ENCODE peak calls at places on chromosomes 16 and 17, in nine cellular contexts. I, G, Z, C, H, D, E, K and Y are unnamed samples.

GRCh38 chr17:41008811-41009210 is at the start of gene KRTAP3-1:
- DNase-seq in I (no peak), G (peak; percentile 48), Z (no peak), C (no peak), H (no peak), D (no peak), E (no peak), K (no peak), Y (no peak)

GRCh38 chr16:19186403-19186802 is 18.4 kb downstream of the SYT17 start:
- DNase-seq in I (no peak), G (no peak), Z (no peak), C (no peak), H (no peak), D (no peak), E (no peak), K (no peak), Y (no peak)

GRCh38 chr17:3030096-3030495 is 33.3 kb downstream of the OR1D5 start:
- DNase-seq in I (no peak), G (no peak), Z (no peak), C (peak; percentile 83), H (peak; percentile 91), D (peak; percentile 38), E (no peak), K (peak; percentile 35), Y (no peak)

GRCh38 chr16:55563797-55564196 is 2.7 kb upstream of the CAPNS2 start:
- DNase-seq in I (no peak), G (no peak), Z (no peak), C (peak; percentile 17), H (no peak), D (no peak), E (no peak), K (no peak), Y (no peak)

GRCh38 chr17:81294512-81295030 is 536 bp downstream of the SLC38A10 start:
- DNase-seq in I (no peak), G (no peak), Z (peak; percentile 34), C (peak; percentile 64), H (peak; percentile 24), D (no peak), E (no peak), K (peak; percentile 21), Y (no peak)

GRCh38 chr16:51813609-51814008 is 662.5 kb upstream of the SALL1 start:
- DNase-seq in I (peak; percentile 56), G (peak; percentile 56), Z (no peak), C (no peak), H (no peak), D (no peak), E (no peak), K (no peak), Y (no peak)

GRCh38 chr17:58193641-58194259 is 1.2 kb downstream of the EPX start:
- DNase-seq in I (no peak), G (peak; percentile 75), Z (no peak), C (no peak), H (no peak), D (no peak), E (no peak), K (no peak), Y (no peak)

GRCh38 chr16:81026429-81026828 is 9.2 kb upstream of the ATMIN start:
- DNase-seq in I (no peak), G (no peak), Z (no peak), C (no peak), H (peak; percentile 8), D (no peak), E (no peak), K (no peak), Y (no peak)

GRCh38 chr16:51134876-51135275 is 16.2 kb downstream of the SALL1 start:
- DNase-seq in I (peak; percentile 32), G (no peak), Z (no peak), C (no peak), H (no peak), D (no peak), E (no peak), K (no peak), Y (no peak)

GRCh38 chr16:48057085-48057484 is 98.7 kb downstream of the ABCC12 start:
- DNase-seq in I (no peak), G (no peak), Z (no peak), C (no peak), H (no peak), D (no peak), E (no peak), K (no peak), Y (no peak)

GRCh38 chr16:74456290-74456625 is 35.0 kb upstream of the CLEC18B start:
- DNase-seq in I (no peak), G (no peak), Z (no peak), C (no peak), H (no peak), D (no peak), E (no peak), K (no peak), Y (no peak)

GRCh38 chr17:82356845-82357355 is 2.1 kb upstream of the TEX19 start:
- DNase-seq in I (peak; percentile 66), G (peak; percentile 81), Z (no peak), C (no peak), H (no peak), D (no peak), E (no peak), K (no peak), Y (no peak)

GRCh38 chr16:85253127-85253941 is 141.1 kb upstream of the CIBAR2 start:
- DNase-seq in I (peak; percentile 52), G (peak; percentile 82), Z (peak; percentile 31), C (peak; percentile 49), H (peak; percentile 46), D (peak; percentile 71), E (peak; percentile 37), K (peak; percentile 34), Y (no peak)

GRCh38 chr17:21678451-21679081 is 13.8 kb upstream of the KCNJ18 start:
- DNase-seq in I (no peak), G (no peak), Z (no peak), C (no peak), H (no peak), D (no peak), E (no peak), K (no peak), Y (no peak)

GRCh38 chr17:33469911-33470310 is 176.8 kb upstream of the ASIC2 start:
- DNase-seq in I (no peak), G (no peak), Z (peak; percentile 20), C (peak; percentile 94), H (peak; percentile 81), D (no peak), E (no peak), K (peak; percentile 8), Y (no peak)

GRCh38 chr16:7505495-7505894 is 172.8 kb downstream of the RBFOX1 start:
- DNase-seq in I (no peak), G (no peak), Z (no peak), C (no peak), H (no peak), D (no peak), E (no peak), K (no peak), Y (no peak)
- H3K27ac ChIP-seq in I (no peak overlapping the region), G (no peak overlapping the region), Z (no peak overlapping the region), C (no peak overlapping the region), H (no peak overlapping the region), D (no peak overlapping the region), E (no peak overlapping the region), K (no peak overlapping the region), Y (no peak overlapping the region)

GRCh38 chr16:27920391-27920891 is 143.1 kb downstream of the GSG1L start:
- DNase-seq in I (peak; percentile 85), G (peak; percentile 83), Z (no peak), C (peak; percentile 15), H (peak; percentile 6), D (no peak), E (no peak), K (no peak), Y (no peak)

GRCh38 chr16:27917953-27918352 is 145.6 kb downstream of the GSG1L start:
- DNase-seq in I (no peak), G (no peak), Z (no peak), C (no peak), H (no peak), D (no peak), E (no peak), K (no peak), Y (no peak)

GRCh38 chr16:27921134-27921533 is 142.4 kb downstream of the GSG1L start:
- DNase-seq in I (no peak), G (no peak), Z (no peak), C (no peak), H (no peak), D (no peak), E (no peak), K (no peak), Y (no peak)

GRCh38 chr16:27922433-27922832 is 141.1 kb downstream of the GSG1L start:
- DNase-seq in I (peak; percentile 24), G (no peak), Z (no peak), C (peak; percentile 3), H (peak; percentile 3), D (no peak), E (no peak), K (no peak), Y (no peak)

DNA sequence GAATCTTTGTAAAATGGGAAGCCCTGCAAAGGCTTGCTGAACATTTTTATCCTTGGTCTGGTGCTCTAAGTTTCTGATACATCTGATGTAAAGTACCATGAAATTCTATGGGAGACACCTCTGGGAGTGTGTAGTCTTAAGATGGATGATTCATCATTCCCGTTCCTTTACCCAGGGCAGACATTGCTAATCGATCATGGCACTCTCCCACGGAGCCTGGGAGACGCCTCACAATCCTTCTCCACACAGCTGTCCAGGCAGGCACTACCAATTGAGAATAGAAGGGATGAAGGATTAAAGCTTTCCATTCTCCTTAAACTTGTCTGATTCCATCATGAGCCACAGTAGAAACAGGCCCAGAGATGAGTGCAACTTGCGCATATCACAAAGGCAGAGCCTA is 144.8 kb downstream of the GSG1L start:
- DNase-seq in I (no peak), G (no peak), Z (no peak), C (peak; percentile 11), H (no peak), D (no peak), E (no peak), K (no peak), Y (no peak)
- H3K27ac ChIP-seq in I (no peak overlapping the region), G (no peak overlapping the region), Z (no peak overlapping the region), C (no peak overlapping the region), H (no peak overlapping the region), D (no peak overlapping the region), E (no peak overlapping the region), K (no peak overlapping the region), Y (no peak overlapping the region)

DNA sequence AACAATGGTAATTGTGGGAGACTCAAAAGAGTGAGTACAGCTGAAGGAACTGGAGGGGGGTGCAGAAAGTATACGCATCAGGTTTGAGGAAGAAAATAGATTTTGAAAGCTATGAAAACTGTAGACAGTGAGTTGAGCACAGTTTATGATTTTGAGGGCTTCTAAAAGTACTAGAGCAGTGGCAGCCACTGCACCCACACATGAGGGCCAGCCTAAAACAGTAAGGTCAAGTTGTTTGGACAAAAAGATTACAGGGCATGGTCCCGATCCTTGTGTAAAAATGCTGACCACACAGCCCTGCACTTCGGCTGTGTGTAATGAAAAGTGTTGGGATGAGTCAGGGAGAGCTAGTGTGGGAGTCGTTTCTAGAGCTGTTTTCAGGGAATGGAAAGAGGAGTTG is 2282.1 kb downstream of the TP53TG3F start:
- DNase-seq in I (no peak), G (no peak), Z (no peak), C (no peak), H (no peak), D (no peak), E (no peak), K (no peak), Y (no peak)
- H3K27ac ChIP-seq in I (no peak overlapping the region), G (no peak overlapping the region), Z (no peak overlapping the region), C (no peak overlapping the region), H (no peak overlapping the region), D (no peak overlapping the region), E (no peak overlapping the region), K (no peak overlapping the region), Y (no peak overlapping the region)

DNA sequence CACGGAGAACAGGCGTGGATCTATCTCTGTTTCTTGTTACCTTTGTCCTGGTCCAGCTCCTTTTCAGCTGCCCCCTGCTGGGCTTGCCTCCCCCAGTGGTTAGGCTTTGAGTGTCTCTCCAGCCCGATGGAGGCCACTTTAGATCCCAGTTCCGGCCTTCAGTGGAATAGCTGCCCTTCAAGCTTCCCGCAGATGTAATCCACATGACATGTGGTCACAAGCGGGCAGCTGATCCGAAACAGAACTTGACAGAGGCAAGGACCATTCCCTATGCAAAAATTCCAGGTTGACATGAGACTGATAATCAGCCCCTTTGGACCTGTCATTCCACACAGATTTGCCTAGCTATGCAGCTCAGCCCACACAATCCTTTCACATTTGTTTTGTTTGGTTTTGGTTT is 40.6 kb upstream of the AQP8 start:
- DNase-seq in I (no peak), G (no peak), Z (no peak), C (no peak), H (no peak), D (no peak), E (no peak), K (peak; percentile 5), Y (no peak)
- H3K27ac ChIP-seq in I (no peak overlapping the region), G (no peak overlapping the region), Z (no peak overlapping the region), C (no peak overlapping the region), H (peak overlapping the region; percentile 76), D (no peak overlapping the region), E (no peak overlapping the region), K (no peak overlapping the region), Y (no peak overlapping the region)